ENCODE peak calls at places on chromosomes 16 and 17, in eight cellular contexts. G is stimulated activated effector memory CD8-positive, alpha-beta T cell treated with anti-CD3 and anti-CD28 coated beads, Interleukin-12 subunit alpha, Interleukin-12 subunit beta, amount 100 ng/mL, for 72 hours; M is left lung; D is body of pancreas; B is PC-3; C is left lobe of liver; Y is heart right ventricle; A is gastroesophageal sphincter. V is an unnamed sample.

GRCh38 chr17:4156750-4157381 is 13.9 kb downstream of the CYB5D2 start:
- ATAC-seq in G (peak; percentile 8), M (peak; percentile 68), D (no peak), B (no peak), C (no peak), Y (peak; percentile 44), A (no peak), V (no peak)

GRCh38 chr16:29702307-29702706 is 23.3 kb downstream of the QPRT start:
- ATAC-seq in G (peak; percentile 69), M (no peak), D (no peak), B (no peak), C (no peak), Y (no peak), A (no peak), V (no peak)

GRCh38 chr17:45284176-45285140 is 22.6 kb upstream of the SPATA32 start:
- ATAC-seq in G (peak; percentile 60), M (no peak), D (peak; percentile 28), B (peak; percentile 54), C (peak; percentile 84), Y (peak; percentile 70), A (peak; percentile 54), V (peak; percentile 26)

GRCh38 chr17:12664894-12665262 is 812 bp upstream of the MYOCD start:
- ATAC-seq in G (no peak), M (no peak), D (no peak), B (no peak), C (no peak), Y (no peak), A (no peak), V (peak; percentile 27)

GRCh38 chr17:38325221-38325851 is 18.4 kb downstream of the GPR179 start:
- ATAC-seq in G (no peak), M (no peak), D (no peak), B (no peak), C (no peak), Y (no peak), A (no peak), V (no peak)

GRCh38 chr17:81002409-81003361 is 11.0 kb downstream of the CHMP6 start:
- ATAC-seq in G (peak; percentile 6), M (peak; percentile 21), D (peak; percentile 33), B (peak; percentile 32), C (no peak), Y (peak; percentile 20), A (peak; percentile 60), V (peak; percentile 48)

GRCh38 chr17:62898239-62898864 is 67.7 kb upstream of the TANC2 start:
- ATAC-seq in G (no peak), M (no peak), D (no peak), B (no peak), C (no peak), Y (peak; percentile 42), A (no peak), V (peak; percentile 20)

GRCh38 chr16:67654069-67654911 is 5.8 kb downstream of the ACD start:
- ATAC-seq in G (no peak), M (no peak), D (no peak), B (no peak), C (no peak), Y (no peak), A (no peak), V (no peak)

GRCh38 chr17:47686276-47686635 is 7.7 kb upstream of the TBKBP1 start:
- ATAC-seq in G (no peak), M (no peak), D (no peak), B (no peak), C (no peak), Y (no peak), A (peak; percentile 54), V (peak; percentile 7)

GRCh38 chr17:200604-200985 is 19.1 kb upstream of the DOC2B start:
- ATAC-seq in G (no peak), M (peak; percentile 5), D (peak; percentile 23), B (no peak), C (no peak), Y (peak; percentile 22), A (peak; percentile 7), V (no peak)

GRCh38 chr16:55494994-55495421 is 13.9 kb upstream of the LPCAT2 start:
- ATAC-seq in G (no peak), M (peak; percentile 78), D (peak; percentile 54), B (no peak), C (peak; percentile 82), Y (peak; percentile 87), A (peak; percentile 71), V (peak; percentile 83)

GRCh38 chr17:44279586-44280344 is 11.8 kb upstream of the SLC4A1 start:
- ATAC-seq in G (peak; percentile 94), M (peak; percentile 96), D (peak; percentile 90), B (peak; percentile 97), C (peak; percentile 90), Y (peak; percentile 97), A (peak; percentile 92), V (no peak)

GRCh38 chr16:12081048-12081404 is 104.5 kb downstream of the SNX29 start:
- ATAC-seq in G (peak; percentile 55), M (no peak), D (no peak), B (no peak), C (no peak), Y (no peak), A (no peak), V (no peak)

GRCh38 chr17:7405413-7405881 is 1.6 kb upstream of the TMEM256 start:
- ATAC-seq in G (no peak), M (no peak), D (no peak), B (no peak), C (no peak), Y (no peak), A (no peak), V (peak; percentile 3)

GRCh38 chr17:55332296-55333041 is 67.7 kb downstream of the HLF start:
- ATAC-seq in G (no peak), M (peak; percentile 90), D (no peak), B (no peak), C (no peak), Y (no peak), A (no peak), V (no peak)

GRCh38 chr16:26078971-26079370 is 387.2 kb downstream of the HS3ST4 start:
- ATAC-seq in G (no peak), M (no peak), D (no peak), B (no peak), C (no peak), Y (no peak), A (no peak), V (no peak)

GRCh38 chr17:39772987-39773664 is 35.4 kb downstream of the GRB7 start:
- ATAC-seq in G (no peak), M (no peak), D (no peak), B (no peak), C (no peak), Y (no peak), A (no peak), V (no peak)

V was measured in SK-N-SH treated with all-trans-retinoic acid at 6 μM for 48 hours.